ENCODE peak calls at places on chromosome 10, in four cellular contexts. L is neuronal stem cell, W is IMR-90, D is H1. V is an unnamed sample.

GRCh38 chr10:60414877-60415585 is 25.4 kb upstream of the ANK3 start:
- DNase-seq in L (no peak), W (peak; percentile 92), D (no peak), V (peak; percentile 90)

GRCh38 chr10:118873080-118873737 is 118.4 kb upstream of the CACUL1 start:
- DNase-seq in L (no peak), W (peak; percentile 7), D (no peak), V (peak; percentile 44)

GRCh38 chr10:77493851-77494788 is 143.5 kb downstream of the KCNMA1 start:
- DNase-seq in L (no peak), W (peak; percentile 54), D (no peak), V (peak; percentile 53)

GRCh38 chr10:46229144-46229563 is 57.6 kb upstream of the ANTXRL start:
- DNase-seq in L (peak; percentile 47), W (no peak), D (peak; percentile 86), V (peak; percentile 18)

GRCh38 chr10:116210588-116211346 is 62.2 kb downstream of the GFRA1 start:
- DNase-seq in L (no peak), W (peak; percentile 6), D (no peak), V (peak; percentile 4)

GRCh38 chr10:106980711-106981460 is 183.6 kb downstream of the SORCS1 start:
- DNase-seq in L (no peak), W (no peak), D (no peak), V (no peak)

GRCh38 chr10:691216-691615 is 1.7 kb upstream of the DIP2C start:
- DNase-seq in L (no peak), W (no peak), D (no peak), V (no peak)

GRCh38 chr10:62268399-62269076 is at the start of gene RTKN2:
- DNase-seq in L (peak; percentile 96), W (peak; percentile 76), D (peak; percentile 93), V (peak; percentile 88)

GRCh38 chr10:93357680-93358079 is 124.5 kb downstream of the MYOF start:
- DNase-seq in L (peak; percentile 14), W (peak; percentile 32), D (no peak), V (peak; percentile 55)

GRCh38 chr10:79260803-79261740 is 86.2 kb upstream of the PPIF start:
- DNase-seq in L (no peak), W (peak; percentile 80), D (no peak), V (peak; percentile 91)

GRCh38 chr10:49608166-49608758 is 1.8 kb upstream of the SLC18A3 start:
- DNase-seq in L (no peak), W (no peak), D (no peak), V (no peak)

GRCh38 chr10:10418397-10418796 is 599.3 kb upstream of the CELF2 start:
- DNase-seq in L (no peak), W (no peak), D (no peak), V (no peak)

GRCh38 chr10:122163182-122164027 is 107.7 kb upstream of the BTBD16 start:
- DNase-seq in L (peak; percentile 94), W (peak; percentile 52), D (peak; percentile 91), V (peak; percentile 60)

GRCh38 chr10:28845009-28845682 is 167.8 kb downstream of the BAMBI start:
- DNase-seq in L (no peak), W (peak; percentile 85), D (no peak), V (peak; percentile 92)

GRCh38 chr10:49187950-49188761 is at the start of gene TMEM273:
- DNase-seq in L (no peak), W (no peak), D (no peak), V (no peak)

GRCh38 chr10:44958196-44958896 is 1.3 kb upstream of the RASSF4 start:
- DNase-seq in L (no peak), W (peak; percentile 70), D (peak; percentile 28), V (peak; percentile 81)

GRCh38 chr10:4488924-4489323 is 337.1 kb upstream of the AKR1E2 start:
- DNase-seq in L (no peak), W (peak; percentile 21), D (no peak), V (no peak)

GRCh38 chr10:30454744-30455498 is 20.9 kb downstream of the MAP3K8 start:
- DNase-seq in L (no peak), W (peak; percentile 86), D (no peak), V (peak; percentile 49)

GRCh38 chr10:22259280-22259679 is 41.5 kb upstream of the EBLN1 start:
- DNase-seq in L (no peak), W (no peak), D (no peak), V (peak; percentile 8)

GRCh38 chr10:93062499-93063216 is 2.1 kb downstream of the CYP26C1 start:
- DNase-seq in L (no peak), W (peak; percentile 44), D (peak; percentile 82), V (no peak)

GRCh38 chr10:93068411-93069244 is 5.1 kb upstream of the CYP26A1 start:
- DNase-seq in L (no peak), W (peak; percentile 54), D (peak; percentile 82), V (peak; percentile 55)

GRCh38 chr10:8060010-8060703 is 5.7 kb downstream of the GATA3 start:
- DNase-seq in L (peak; percentile 69), W (peak; percentile 25), D (peak; percentile 51), V (peak; percentile 90)

GRCh38 chr10:116044722-116045374 is 228.2 kb downstream of the GFRA1 start:
- DNase-seq in L (no peak), W (no peak), D (no peak), V (peak; percentile 51)

GRCh38 chr10:132335189-132336063 is 3.4 kb downstream of the LRRC27 start:
- DNase-seq in L (no peak), W (no peak), D (no peak), V (peak; percentile 57)

GRCh38 chr10:63707254-63707910 is 186.2 kb downstream of the REEP3 start:
- DNase-seq in L (no peak), W (peak; percentile 99), D (no peak), V (peak; percentile 99)

GRCh38 chr10:93912443-93912842 is 18.7 kb downstream of the SLC35G1 start:
- DNase-seq in L (no peak), W (no peak), D (no peak), V (no peak)

GRCh38 chr10:22314852-22315251 is 1.3 kb upstream of the COMMD3 start:
- DNase-seq in L (no peak), W (no peak), D (no peak), V (no peak)

GRCh38 chr10:132407846-132408278 is 10.9 kb downstream of the PWWP2B start:
- DNase-seq in L (no peak), W (peak; percentile 29), D (peak; percentile 91), V (peak; percentile 80)

GRCh38 chr10:46022978-46023702 is 7.3 kb downstream of the NCOA4 start:
- DNase-seq in L (peak; percentile 76), W (peak; percentile 93), D (peak; percentile 88), V (peak; percentile 99)

GRCh38 chr10:17645591-17646345 is 1.8 kb downstream of the STAM start:
- DNase-seq in L (no peak), W (peak; percentile 18), D (no peak), V (no peak)
- H3K4me3 ChIP-seq in L (no peak overlapping the region), W (peak overlapping the region; percentile 83), D (peak overlapping the region; percentile 97), V (no peak overlapping the region)

DNA sequence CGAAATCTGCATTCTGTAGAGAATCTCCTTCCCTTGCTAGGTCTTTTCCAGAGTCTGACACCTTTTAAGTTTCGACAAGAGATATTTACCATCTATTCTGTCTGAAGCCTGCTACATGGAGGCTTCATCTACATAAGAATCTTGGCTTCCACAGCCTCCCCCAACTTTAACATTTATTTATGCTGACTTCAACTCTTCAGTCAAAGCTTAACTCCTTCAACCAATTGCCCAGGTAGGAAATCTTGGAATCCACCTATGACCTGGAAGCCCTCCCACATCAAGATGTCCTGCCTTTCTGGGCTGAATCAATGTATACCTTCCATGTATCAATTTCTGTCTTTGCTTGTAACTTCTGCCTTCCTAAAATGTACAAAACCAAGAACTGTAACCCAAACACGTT is 54.7 kb downstream of the MINPP1 start:
- DNase-seq in L (no peak), W (no peak), D (no peak), V (no peak)
- H2BK15ac ChIP-seq in L (no peak overlapping the region), W (no peak overlapping the region), D (no peak overlapping the region), V (no peak overlapping the region)

GRCh38 chr10:110013615-110014293 is 6.0 kb downstream of the ADD3 start:
- DNase-seq in L (no peak), W (no peak), D (no peak), V (no peak)
- H4K91ac ChIP-seq in L (no peak overlapping the region), W (no peak overlapping the region), D (no peak overlapping the region), V (no peak overlapping the region)

GRCh38 chr10:101292194-101293006 is 61.6 kb upstream of the BTRC start:
- DNase-seq in L (no peak), W (no peak), D (peak; percentile 65), V (peak; percentile 14)
- H3K4me3 ChIP-seq in L (peak overlapping the region; percentile 72), W (peak overlapping the region; percentile 36), D (peak overlapping the region; percentile 52), V (peak overlapping the region; percentile 50)